ENCODE peak calls at places on chromosome 4, in eight cellular contexts. One of them, this sample, is unnamed.

GRCh38 chr4:100429616-100430015 is 88.2 kb downstream of the EMCN start:
- DNase-seq in fibroblast of mammary gland: no peak
- DNase-seq in fibroblast of lung: no peak
- DNase-seq in GM12864: no peak
- DNase-seq in GM12878: no peak
- DNase-seq in uterus: no peak
- DNase-seq in GM23338: no peak
- DNase-seq in dorsolateral prefrontal cortex: no peak
- DNase-seq in this sample: no peak

GRCh38 chr4:48491514-48492176 is 1.6 kb downstream of the ZAR1 start:
- DNase-seq in fibroblast of mammary gland: no peak
- DNase-seq in fibroblast of lung: no peak
- DNase-seq in GM12864: no peak
- DNase-seq in GM12878: no peak
- DNase-seq in uterus: no peak
- DNase-seq in GM23338: peak; percentile 18
- DNase-seq in dorsolateral prefrontal cortex: no peak
- DNase-seq in this sample: no peak

GRCh38 chr4:48396043-48396442 is 54.7 kb downstream of the SLAIN2 start:
- DNase-seq in fibroblast of mammary gland: no peak
- DNase-seq in fibroblast of lung: no peak
- DNase-seq in GM12864: no peak
- DNase-seq in GM12878: no peak
- DNase-seq in uterus: no peak
- DNase-seq in GM23338: no peak
- DNase-seq in dorsolateral prefrontal cortex: no peak
- DNase-seq in this sample: no peak

GRCh38 chr4:5050520-5050955 is 742 bp upstream of the STK32B start:
- DNase-seq in fibroblast of mammary gland: peak; percentile 77
- DNase-seq in fibroblast of lung: peak; percentile 74
- DNase-seq in GM12864: no peak
- DNase-seq in GM12878: no peak
- DNase-seq in uterus: peak; percentile 73
- DNase-seq in GM23338: peak; percentile 91
- DNase-seq in dorsolateral prefrontal cortex: peak; percentile 81
- DNase-seq in this sample: peak; percentile 81

GRCh38 chr4:181938641-181939040 is 304.6 kb upstream of the TENM3 start:
- DNase-seq in fibroblast of mammary gland: no peak
- DNase-seq in fibroblast of lung: no peak
- DNase-seq in GM12864: no peak
- DNase-seq in GM12878: no peak
- DNase-seq in uterus: no peak
- DNase-seq in GM23338: no peak
- DNase-seq in dorsolateral prefrontal cortex: no peak
- DNase-seq in this sample: no peak

GRCh38 chr4:126772662-126773061 is 860.1 kb upstream of the INTU start:
- DNase-seq in fibroblast of mammary gland: no peak
- DNase-seq in fibroblast of lung: peak; percentile 58
- DNase-seq in GM12864: no peak
- DNase-seq in GM12878: no peak
- DNase-seq in uterus: no peak
- DNase-seq in GM23338: no peak
- DNase-seq in dorsolateral prefrontal cortex: no peak
- DNase-seq in this sample: peak; percentile 35

GRCh38 chr4:2248821-2249261 is 6.9 kb upstream of the HAUS3 start:
- DNase-seq in fibroblast of mammary gland: no peak
- DNase-seq in fibroblast of lung: no peak
- DNase-seq in GM12864: no peak
- DNase-seq in GM12878: no peak
- DNase-seq in uterus: no peak
- DNase-seq in GM23338: no peak
- DNase-seq in dorsolateral prefrontal cortex: no peak
- DNase-seq in this sample: no peak

GRCh38 chr4:105170703-105171102 is 24.0 kb downstream of the TET2 start:
- DNase-seq in fibroblast of mammary gland: no peak
- DNase-seq in fibroblast of lung: no peak
- DNase-seq in GM12864: no peak
- DNase-seq in GM12878: no peak
- DNase-seq in uterus: no peak
- DNase-seq in GM23338: no peak
- DNase-seq in dorsolateral prefrontal cortex: no peak
- DNase-seq in this sample: no peak

GRCh38 chr4:148686449-148686848 is 244.2 kb upstream of the NR3C2 start:
- DNase-seq in fibroblast of mammary gland: no peak
- DNase-seq in fibroblast of lung: no peak
- DNase-seq in GM12864: no peak
- DNase-seq in GM12878: no peak
- DNase-seq in uterus: no peak
- DNase-seq in GM23338: no peak
- DNase-seq in dorsolateral prefrontal cortex: no peak
- DNase-seq in this sample: no peak

GRCh38 chr4:52425751-52426326 is 233.3 kb downstream of the USP46 start:
- DNase-seq in fibroblast of mammary gland: no peak
- DNase-seq in fibroblast of lung: no peak
- DNase-seq in GM12864: no peak
- DNase-seq in GM12878: no peak
- DNase-seq in uterus: no peak
- DNase-seq in GM23338: no peak
- DNase-seq in dorsolateral prefrontal cortex: no peak
- DNase-seq in this sample: no peak

GRCh38 chr4:40264995-40265909 is 68.4 kb downstream of the RHOH start:
- DNase-seq in fibroblast of mammary gland: no peak
- DNase-seq in fibroblast of lung: peak; percentile 66
- DNase-seq in GM12864: no peak
- DNase-seq in GM12878: no peak
- DNase-seq in uterus: peak; percentile 18
- DNase-seq in GM23338: no peak
- DNase-seq in dorsolateral prefrontal cortex: no peak
- DNase-seq in this sample: no peak

GRCh38 chr4:183011213-183011907 is 87.7 kb upstream of the WWC2 start:
- DNase-seq in fibroblast of mammary gland: peak; percentile 5
- DNase-seq in fibroblast of lung: peak; percentile 50
- DNase-seq in GM12864: no peak
- DNase-seq in GM12878: no peak
- DNase-seq in uterus: no peak
- DNase-seq in GM23338: no peak
- DNase-seq in dorsolateral prefrontal cortex: no peak
- DNase-seq in this sample: no peak

GRCh38 chr4:25313194-25313895 is 771 bp downstream of the ZCCHC4 start:
- DNase-seq in fibroblast of mammary gland: no peak
- DNase-seq in fibroblast of lung: no peak
- DNase-seq in GM12864: no peak
- DNase-seq in GM12878: no peak
- DNase-seq in uterus: no peak
- DNase-seq in GM23338: peak; percentile 70
- DNase-seq in dorsolateral prefrontal cortex: no peak
- DNase-seq in this sample: no peak

GRCh38 chr4:110663206-110663605 is 40.3 kb upstream of the PITX2 start:
- DNase-seq in fibroblast of mammary gland: no peak
- DNase-seq in fibroblast of lung: no peak
- DNase-seq in GM12864: no peak
- DNase-seq in GM12878: no peak
- DNase-seq in uterus: no peak
- DNase-seq in GM23338: no peak
- DNase-seq in dorsolateral prefrontal cortex: no peak
- DNase-seq in this sample: no peak

GRCh38 chr4:86592553-86593249 is 1.4 kb upstream of the PTPN13 start:
- DNase-seq in fibroblast of mammary gland: no peak
- DNase-seq in fibroblast of lung: peak; percentile 61
- DNase-seq in GM12864: no peak
- DNase-seq in GM12878: no peak
- DNase-seq in uterus: no peak
- DNase-seq in GM23338: no peak
- DNase-seq in dorsolateral prefrontal cortex: no peak
- DNase-seq in this sample: no peak

GRCh38 chr4:41258783-41259182 is 2.1 kb downstream of the UCHL1 start:
- DNase-seq in fibroblast of mammary gland: peak; percentile 81
- DNase-seq in fibroblast of lung: peak; percentile 72
- DNase-seq in GM12864: no peak
- DNase-seq in GM12878: no peak
- DNase-seq in uterus: no peak
- DNase-seq in GM23338: peak; percentile 63
- DNase-seq in dorsolateral prefrontal cortex: peak; percentile 78
- DNase-seq in this sample: peak; percentile 63

GRCh38 chr4:18051281-18051680 is 29.7 kb upstream of the LCORL start:
- DNase-seq in fibroblast of mammary gland: peak; percentile 37
- DNase-seq in fibroblast of lung: no peak
- DNase-seq in GM12864: no peak
- DNase-seq in GM12878: no peak
- DNase-seq in uterus: no peak
- DNase-seq in GM23338: no peak
- DNase-seq in dorsolateral prefrontal cortex: no peak
- DNase-seq in this sample: no peak

GRCh38 chr4:175470141-175470540 is 341.9 kb downstream of the GPM6A start:
- DNase-seq in fibroblast of mammary gland: no peak
- DNase-seq in fibroblast of lung: peak; percentile 77
- DNase-seq in GM12864: no peak
- DNase-seq in GM12878: no peak
- DNase-seq in uterus: no peak
- DNase-seq in GM23338: no peak
- DNase-seq in dorsolateral prefrontal cortex: no peak
- DNase-seq in this sample: peak; percentile 38

GRCh38 chr4:1989533-1990347 is 19.0 kb downstream of the NELFA start:
- DNase-seq in fibroblast of mammary gland: no peak
- DNase-seq in fibroblast of lung: no peak
- DNase-seq in GM12864: no peak
- DNase-seq in GM12878: no peak
- DNase-seq in uterus: no peak
- DNase-seq in GM23338: no peak
- DNase-seq in dorsolateral prefrontal cortex: no peak
- DNase-seq in this sample: no peak

GRCh38 chr4:160370046-160370445 is 1267.2 kb downstream of the RAPGEF2 start:
- DNase-seq in fibroblast of mammary gland: no peak
- DNase-seq in fibroblast of lung: peak; percentile 4
- DNase-seq in GM12864: no peak
- DNase-seq in GM12878: no peak
- DNase-seq in uterus: no peak
- DNase-seq in GM23338: no peak
- DNase-seq in dorsolateral prefrontal cortex: no peak
- DNase-seq in this sample: no peak

GRCh38 chr4:44629280-44629866 is 22.1 kb downstream of the YIPF7 start:
- DNase-seq in fibroblast of mammary gland: peak; percentile 57
- DNase-seq in fibroblast of lung: peak; percentile 36
- DNase-seq in GM12864: peak; percentile 7
- DNase-seq in GM12878: peak; percentile 12
- DNase-seq in uterus: no peak
- DNase-seq in GM23338: peak; percentile 74
- DNase-seq in dorsolateral prefrontal cortex: peak; percentile 36
- DNase-seq in this sample: peak; percentile 47

GRCh38 chr4:41323186-41323585 is 66.5 kb downstream of the UCHL1 start:
- DNase-seq in fibroblast of mammary gland: no peak
- DNase-seq in fibroblast of lung: no peak
- DNase-seq in GM12864: no peak
- DNase-seq in GM12878: no peak
- DNase-seq in uterus: no peak
- DNase-seq in GM23338: no peak
- DNase-seq in dorsolateral prefrontal cortex: no peak
- DNase-seq in this sample: no peak

GRCh38 chr4:121164291-121164690 is at the start of gene TNIP3:
- DNase-seq in fibroblast of mammary gland: peak; percentile 36
- DNase-seq in fibroblast of lung: peak; percentile 65
- DNase-seq in GM12864: no peak
- DNase-seq in GM12878: no peak
- DNase-seq in uterus: no peak
- DNase-seq in GM23338: no peak
- DNase-seq in dorsolateral prefrontal cortex: no peak
- DNase-seq in this sample: peak; percentile 39

GRCh38 chr4:61938250-61938846 is 738.2 kb downstream of the ADGRL3 start:
- DNase-seq in fibroblast of mammary gland: no peak
- DNase-seq in fibroblast of lung: no peak
- DNase-seq in GM12864: no peak
- DNase-seq in GM12878: no peak
- DNase-seq in uterus: no peak
- DNase-seq in GM23338: peak; percentile 48
- DNase-seq in dorsolateral prefrontal cortex: peak; percentile 40
- DNase-seq in this sample: no peak

GRCh38 chr4:129246850-129247542 is 151.0 kb downstream of the C4orf33 start:
- DNase-seq in fibroblast of mammary gland: no peak
- DNase-seq in fibroblast of lung: no peak
- DNase-seq in GM12864: no peak
- DNase-seq in GM12878: no peak
- DNase-seq in uterus: no peak
- DNase-seq in GM23338: no peak
- DNase-seq in dorsolateral prefrontal cortex: no peak
- DNase-seq in this sample: no peak

DNA sequence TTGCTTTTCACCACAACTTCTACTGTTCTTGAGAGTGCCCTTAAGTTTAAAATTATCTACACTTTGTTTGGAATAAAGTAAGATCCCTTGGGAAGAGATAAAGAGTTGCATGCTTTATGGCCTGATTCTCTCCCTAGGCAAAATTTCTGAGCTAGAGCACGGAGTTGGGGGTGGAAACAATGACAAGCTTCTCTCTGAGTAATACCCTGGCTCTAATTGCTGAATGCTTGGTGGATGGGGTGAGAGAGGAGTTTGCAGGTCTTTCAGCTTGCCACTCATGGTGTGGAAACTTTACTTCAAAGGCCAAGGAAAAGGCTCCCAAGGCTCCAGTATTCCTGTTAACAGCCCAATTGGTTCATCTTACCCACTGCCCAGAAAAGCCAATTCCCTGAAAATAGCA is 26.1 kb upstream of the PRDM8 start:
- DNase-seq in fibroblast of mammary gland: peak; percentile 80
- DNase-seq in fibroblast of lung: peak; percentile 81
- DNase-seq in GM12864: no peak
- DNase-seq in GM12878: no peak
- DNase-seq in uterus: no peak
- DNase-seq in GM23338: no peak
- DNase-seq in dorsolateral prefrontal cortex: no peak
- DNase-seq in this sample: peak; percentile 68
- H3K4me3 ChIP-seq in fibroblast of mammary gland: no peak overlapping the region
- H3K4me3 ChIP-seq in fibroblast of lung: no peak overlapping the region
- H3K4me3 ChIP-seq in GM12864: no peak overlapping the region
- H3K4me3 ChIP-seq in GM12878: no peak overlapping the region
- H3K4me3 ChIP-seq in uterus: no peak overlapping the region
- H3K4me3 ChIP-seq in GM23338: no peak overlapping the region
- H3K4me3 ChIP-seq in dorsolateral prefrontal cortex: no peak overlapping the region
- H3K4me3 ChIP-seq in this sample: no peak overlapping the region

GRCh38 chr4:89301003-89301402 is 6.6 kb downstream of the GPRIN3 start:
- DNase-seq in fibroblast of mammary gland: no peak
- DNase-seq in fibroblast of lung: no peak
- DNase-seq in GM12864: no peak
- DNase-seq in GM12878: no peak
- DNase-seq in uterus: no peak
- DNase-seq in GM23338: no peak
- DNase-seq in dorsolateral prefrontal cortex: no peak
- DNase-seq in this sample: no peak
- H3K4me3 ChIP-seq in fibroblast of mammary gland: no peak overlapping the region
- H3K4me3 ChIP-seq in fibroblast of lung: no peak overlapping the region
- H3K4me3 ChIP-seq in GM12864: no peak overlapping the region
- H3K4me3 ChIP-seq in GM12878: no peak overlapping the region
- H3K4me3 ChIP-seq in uterus: no peak overlapping the region
- H3K4me3 ChIP-seq in GM23338: no peak overlapping the region
- H3K4me3 ChIP-seq in dorsolateral prefrontal cortex: no peak overlapping the region
- H3K4me3 ChIP-seq in this sample: no peak overlapping the region

GRCh38 chr4:15906024-15906443 is 32.5 kb downstream of the FGFBP1 start:
- DNase-seq in fibroblast of mammary gland: no peak
- DNase-seq in fibroblast of lung: peak; percentile 75
- DNase-seq in GM12864: no peak
- DNase-seq in GM12878: no peak
- DNase-seq in uterus: no peak
- DNase-seq in GM23338: peak; percentile 75
- DNase-seq in dorsolateral prefrontal cortex: no peak
- DNase-seq in this sample: no peak
- H3K4me3 ChIP-seq in fibroblast of mammary gland: no peak overlapping the region
- H3K4me3 ChIP-seq in fibroblast of lung: no peak overlapping the region
- H3K4me3 ChIP-seq in GM12864: no peak overlapping the region
- H3K4me3 ChIP-seq in GM12878: no peak overlapping the region
- H3K4me3 ChIP-seq in uterus: no peak overlapping the region
- H3K4me3 ChIP-seq in GM23338: peak overlapping the region; percentile 37
- H3K4me3 ChIP-seq in dorsolateral prefrontal cortex: no peak overlapping the region
- H3K4me3 ChIP-seq in this sample: no peak overlapping the region

GRCh38 chr4:54232151-54232688 is 3.1 kb downstream of the PDGFRA start:
- DNase-seq in fibroblast of mammary gland: peak; percentile 20
- DNase-seq in fibroblast of lung: peak; percentile 30
- DNase-seq in GM12864: no peak
- DNase-seq in GM12878: no peak
- DNase-seq in uterus: no peak
- DNase-seq in GM23338: peak; percentile 36
- DNase-seq in dorsolateral prefrontal cortex: no peak
- DNase-seq in this sample: peak; percentile 18
- H3K4me3 ChIP-seq in fibroblast of mammary gland: peak overlapping the region; percentile 95
- H3K4me3 ChIP-seq in fibroblast of lung: peak overlapping the region; percentile 96
- H3K4me3 ChIP-seq in GM12864: no peak overlapping the region
- H3K4me3 ChIP-seq in GM12878: no peak overlapping the region
- H3K4me3 ChIP-seq in uterus: peak overlapping the region; percentile 59
- H3K4me3 ChIP-seq in GM23338: peak overlapping the region; percentile 86
- H3K4me3 ChIP-seq in dorsolateral prefrontal cortex: peak overlapping the region; percentile 62
- H3K4me3 ChIP-seq in this sample: peak overlapping the region; percentile 98